ENCODE peak calls at places on chromosomes 11 and 22, in four cellular contexts. D is naive thymus-derived CD4-positive, alpha-beta T cell; T is BJ; S is stimulated activated naive CD4-positive, alpha-beta T cell. G is an unnamed sample.

GRCh38 chr11:66242085-66242765 is 26.2 kb upstream of the RAB1B start:
- DNase-seq in D (no peak), S (no peak), T (no peak), G (no peak)

GRCh38 chr11:126992065-126992803 is 8.3 kb downstream of the KIRREL3 start:
- DNase-seq in T (peak), S (no peak), D (no peak), G (peak)

GRCh38 chr11:114232400-114233070 is 63.7 kb upstream of the NNMT start:
- DNase-seq in T (no peak), D (no peak), S (no peak), G (no peak)

GRCh38 chr22:31139066-31139465 is 1.2 kb downstream of the PLA2G3 start:
- DNase-seq in D (no peak), S (no peak), T (no peak), G (no peak)

GRCh38 chr11:8329961-8330361 is 66.3 kb upstream of the LMO1 start:
- DNase-seq in D (no peak), T (no peak), S (no peak), G (no peak)

GRCh38 chr11:12516387-12517110 is 139.2 kb downstream of the PARVA start:
- DNase-seq in S (no peak), T (no peak), D (no peak), G (no peak)

GRCh38 chr11:62030071-62030684 is 62.7 kb upstream of the FTH1 start:
- DNase-seq in D (no peak), T (no peak), S (no peak), G (no peak)

GRCh38 chr11:123577081-123577598 is 77.3 kb downstream of the SCN3B start:
- DNase-seq in S (peak), T (no peak), D (peak), G (no peak)

GRCh38 chr22:30857103-30857502 is 111.5 kb downstream of the MORC2 start:
- DNase-seq in D (no peak), S (no peak), T (no peak), G (no peak)